ENCODE peak calls at places on chromosomes 1 and 21, in seven cellular contexts. Q is astrocyte of the spinal cord, D is cardiac muscle cell, Y is tibial nerve, H is psoas muscle, N is fibroblast of pulmonary artery, Z is heart right ventricle. I is an unnamed sample.

GRCh38 chr1:63892632-63893395 is 119.0 kb downstream of the ROR1 start:
- DNase-seq in N (peak; percentile 56), H (no peak), Q (peak; percentile 83), D (no peak), Y (no peak), Z (no peak), I (peak; percentile 61)

GRCh38 chr21:31479714-31480113 is 135.7 kb upstream of the TIAM1 start:
- DNase-seq in H (no peak), Q (no peak), Z (no peak), D (no peak), Y (no peak), N (no peak), I (no peak)

GRCh38 chr1:194045416-194045815 is 859.0 kb upstream of the B3GALT2 start:
- DNase-seq in Q (peak; percentile 22), H (no peak), Z (no peak), D (no peak), N (peak; percentile 85), Y (no peak), I (peak; percentile 59)

GRCh38 chr21:31555741-31556191 is 103.7 kb upstream of the SOD1 start:
- DNase-seq in Z (no peak), H (no peak), D (no peak), N (no peak), Q (no peak), Y (no peak), I (no peak)

GRCh38 chr1:151504252-151504651 is 6.9 kb upstream of the CGN start:
- DNase-seq in Q (no peak), Z (no peak), H (no peak), D (no peak), N (peak; percentile 73), Y (no peak), I (peak; percentile 55)

GRCh38 chr1:2948001-2948750 is 73.1 kb upstream of the ACTRT2 start:
- DNase-seq in Y (no peak), Z (no peak), N (no peak), H (no peak), D (no peak), Q (no peak), I (no peak)

GRCh38 chr1:199918196-199918789 is 109.2 kb upstream of the NR5A2 start:
- DNase-seq in H (no peak), Y (no peak), N (no peak), Z (no peak), Q (no peak), D (no peak), I (no peak)

GRCh38 chr21:16196521-16197208 is 466.9 kb downstream of the USP25 start:
- DNase-seq in N (peak; percentile 49), D (no peak), H (no peak), Y (no peak), Q (peak; percentile 69), Z (no peak), I (peak; percentile 49)

GRCh38 chr21:26506951-26507350 is 66.1 kb downstream of the CYYR1 start:
- DNase-seq in N (peak; percentile 18), Y (no peak), D (no peak), Z (no peak), Q (peak; percentile 70), H (no peak), I (peak; percentile 29)

GRCh38 chr1:182723195-182723594 is 38.8 kb upstream of the RGS8 start:
- DNase-seq in Y (peak; percentile 31), D (no peak), Q (no peak), Z (peak; percentile 55), N (no peak), H (peak; percentile 57), I (no peak)

GRCh38 chr21:32687946-32688345 is 39.9 kb downstream of the SYNJ1 start:
- DNase-seq in H (no peak), Y (no peak), D (no peak), Z (no peak), N (no peak), Q (no peak), I (no peak)

GRCh38 chr1:14996133-14997050 is 157.2 kb upstream of the TMEM51 start:
- DNase-seq in Q (peak; percentile 71), H (peak; percentile 48), N (peak; percentile 18), Z (no peak), D (peak; percentile 28), Y (no peak), I (peak; percentile 42)

GRCh38 chr1:70874826-70875225 is 172.8 kb downstream of the PTGER3 start:
- DNase-seq in D (no peak), H (no peak), Q (no peak), N (no peak), Y (no peak), Z (no peak), I (no peak)

GRCh38 chr1:29415861-29416260 is 179.5 kb downstream of the PTPRU start:
- DNase-seq in Y (no peak), H (no peak), N (no peak), Z (no peak), Q (no peak), D (no peak), I (no peak)

GRCh38 chr1:29415156-29415830 is 179.0 kb downstream of the PTPRU start:
- DNase-seq in D (peak; percentile 61), Q (no peak), Z (no peak), H (no peak), Y (no peak), N (no peak), I (no peak)

GRCh38 chr1:29416825-29417557 is 180.7 kb downstream of the PTPRU start:
- DNase-seq in D (no peak), H (no peak), N (peak; percentile 59), Z (no peak), Y (peak; percentile 14), Q (peak; percentile 41), I (peak; percentile 71)

GRCh38 chr1:29417558-29417858 is 181.2 kb downstream of the PTPRU start:
- DNase-seq in Q (no peak), Y (no peak), N (no peak), Z (no peak), D (no peak), H (no peak), I (no peak)

DNA sequence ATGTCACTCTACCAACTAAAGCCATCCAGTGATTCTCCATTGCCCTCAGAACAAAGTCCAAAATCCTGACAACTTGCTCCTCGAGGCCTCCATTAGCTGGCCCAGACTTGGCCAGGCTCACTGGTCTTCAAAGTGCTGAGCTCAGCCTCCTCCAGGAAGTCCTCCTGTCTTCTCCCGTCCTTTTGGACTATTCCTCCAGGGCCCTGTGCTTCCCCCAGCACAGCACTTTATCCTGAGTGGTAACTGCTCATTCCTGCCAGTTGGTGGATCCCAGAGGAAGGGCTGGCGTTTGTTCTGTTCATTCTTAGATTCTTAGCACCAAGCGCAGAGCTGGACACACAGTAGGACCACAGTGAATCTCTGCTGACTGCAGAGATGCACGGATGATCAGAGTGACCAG is 179.9 kb downstream of the PTPRU start:
- DNase-seq in Z (no peak), D (no peak), Y (no peak), H (no peak), N (no peak), Q (no peak), I (no peak)
- TF ChIP-seq CTCF in Z (no peak), D (peak; percentile 32), Y (no peak), H (no peak), N (peak; percentile 38), Q (peak; percentile 26), I (no peak)

GRCh38 chr1:174932587-174932986 is 67.2 kb upstream of the CACYBP start:
- DNase-seq in Q (no peak), N (no peak), Z (no peak), Y (no peak), H (no peak), D (no peak), I (no peak)

GRCh38 chr1:174942547-174943255 is 57.0 kb upstream of the CACYBP start:
- DNase-seq in D (no peak), H (peak; percentile 19), Z (no peak), N (peak; percentile 45), Q (no peak), Y (peak; percentile 51), I (peak; percentile 54)

GRCh38 chr1:174940776-174941175 is 59.0 kb upstream of the CACYBP start:
- DNase-seq in H (no peak), Z (no peak), D (no peak), Q (no peak), N (no peak), Y (no peak), I (no peak)

GRCh38 chr1:174939771-174940545 is 59.8 kb upstream of the CACYBP start:
- DNase-seq in Y (no peak), D (no peak), N (no peak), Q (no peak), Z (no peak), H (no peak), I (no peak)

DNA sequence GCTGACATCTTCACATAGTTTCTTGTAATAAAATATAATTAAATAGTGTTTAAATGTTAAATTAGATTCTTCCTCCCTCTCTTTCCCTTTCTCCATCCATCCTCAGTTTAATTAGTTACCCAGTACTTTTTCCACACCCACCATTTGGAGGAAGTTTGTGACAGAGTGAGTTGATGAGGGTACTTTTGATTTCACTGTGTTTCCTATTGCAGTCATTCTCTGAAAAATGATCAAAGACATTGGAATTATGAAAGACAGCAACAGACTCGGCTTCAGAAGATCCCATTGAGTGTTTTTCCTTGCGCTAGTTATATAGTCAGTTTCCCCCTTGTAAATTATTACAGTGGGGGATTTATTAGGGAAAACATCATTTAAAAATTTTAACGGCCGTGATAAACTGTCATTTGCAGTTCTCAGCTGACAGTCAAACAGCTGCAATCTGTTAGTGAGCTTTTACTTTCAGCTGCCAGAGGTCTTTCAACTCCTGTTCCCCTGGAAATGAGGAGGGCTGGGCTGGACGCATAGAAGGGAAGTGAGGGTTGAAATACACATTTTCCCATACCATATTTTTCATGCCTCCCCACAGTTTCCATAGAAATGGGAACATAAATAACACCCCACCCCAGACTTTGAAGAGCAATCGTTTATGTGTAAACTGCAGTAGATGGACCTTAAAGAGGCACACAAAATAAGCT is 61.3 kb upstream of the CACYBP start:
- DNase-seq in Q (no peak), Z (no peak), Y (no peak), H (no peak), D (no peak), N (peak; percentile 26), I (peak; percentile 18)
- H3K4me3 ChIP-seq in Q (no peak overlapping the region), Z (no peak overlapping the region), Y (no peak overlapping the region), H (no peak overlapping the region), D (no peak overlapping the region), N (no peak overlapping the region), I (no peak overlapping the region)

GRCh38 chr1:229578168-229579100 is 19.9 kb upstream of the ABCB10 start:
- DNase-seq in Q (no peak), H (no peak), D (no peak), Z (no peak), Y (no peak), N (no peak), I (no peak)
- TF ChIP-seq CTCF in Q (no peak), H (no peak), D (no peak), Z (no peak), Y (no peak), N (no peak), I (no peak)

GRCh38 chr1:160646192-160646591 is 652 bp downstream of the SLAMF1 start:
- DNase-seq in N (no peak), Y (no peak), Z (no peak), Q (no peak), D (no peak), H (no peak), I (no peak)

GRCh38 chr1:160643138-160643537 is 3.7 kb downstream of the SLAMF1 start:
- DNase-seq in H (no peak), N (no peak), Z (no peak), D (no peak), Q (no peak), Y (no peak), I (no peak)

GRCh38 chr1:160645386-160646063 is 1.3 kb downstream of the SLAMF1 start:
- DNase-seq in H (no peak), N (no peak), D (no peak), Y (no peak), Q (no peak), Z (no peak), I (no peak)

GRCh38 chr1:160642281-160642644 is 4.6 kb downstream of the SLAMF1 start:
- DNase-seq in D (no peak), H (no peak), Q (no peak), Y (no peak), Z (no peak), N (no peak), I (no peak)

GRCh38 chr1:160644399-160644798 is 2.4 kb downstream of the SLAMF1 start:
- DNase-seq in Q (no peak), Z (no peak), H (no peak), Y (no peak), N (no peak), D (no peak), I (no peak)
- H3K4me3 ChIP-seq in Q (no peak overlapping the region), Z (no peak overlapping the region), H (no peak overlapping the region), Y (no peak overlapping the region), N (no peak overlapping the region), D (no peak overlapping the region), I (no peak overlapping the region)

I was measured in cardiac fibroblast.